ENCODE peak calls at places on chromosomes 16 and 17, in six cellular contexts. One of them, this sample, is unnamed.

GRCh38 chr16:16083421-16084156 is 134.2 kb downstream of the ABCC1 start:
- DNase-seq in uterus: no peak
- DNase-seq in pancreas: no peak
- DNase-seq in MM.1S: no peak
- DNase-seq in AG04450: no peak
- DNase-seq in NB4: peak; percentile 82
- DNase-seq in this sample: no peak

GRCh38 chr17:67156269-67157199 is 88.5 kb downstream of the HELZ start:
- DNase-seq in NB4: peak; percentile 55
- DNase-seq in AG04450: no peak
- DNase-seq in MM.1S: no peak
- DNase-seq in uterus: no peak
- DNase-seq in pancreas: no peak
- DNase-seq in this sample: no peak

GRCh38 chr16:27522173-27522707 is 27.5 kb downstream of the GTF3C1 start:
- DNase-seq in NB4: no peak
- DNase-seq in AG04450: no peak
- DNase-seq in MM.1S: no peak
- DNase-seq in pancreas: no peak
- DNase-seq in uterus: no peak
- DNase-seq in this sample: no peak

GRCh38 chr17:7466644-7467341 is 12.6 kb downstream of the ZBTB4 start:
- DNase-seq in MM.1S: no peak
- DNase-seq in NB4: no peak
- DNase-seq in AG04450: no peak
- DNase-seq in uterus: peak; percentile 86
- DNase-seq in pancreas: peak; percentile 67
- DNase-seq in this sample: no peak

GRCh38 chr16:21283521-21284289 is 5.6 kb upstream of the CRYM start:
- DNase-seq in AG04450: no peak
- DNase-seq in MM.1S: no peak
- DNase-seq in NB4: peak; percentile 16
- DNase-seq in uterus: peak; percentile 36
- DNase-seq in pancreas: peak; percentile 64
- DNase-seq in this sample: peak; percentile 35

GRCh38 chr17:68101992-68102758 is 66.6 kb downstream of the KPNA2 start:
- DNase-seq in NB4: peak; percentile 30
- DNase-seq in MM.1S: no peak
- DNase-seq in AG04450: no peak
- DNase-seq in uterus: no peak
- DNase-seq in pancreas: no peak
- DNase-seq in this sample: no peak

GRCh38 chr17:6443692-6444572 is at the start of gene PIMREG:
- DNase-seq in MM.1S: peak; percentile 96
- DNase-seq in AG04450: peak; percentile 68
- DNase-seq in pancreas: peak; percentile 95
- DNase-seq in NB4: peak; percentile 34
- DNase-seq in uterus: peak; percentile 83
- DNase-seq in this sample: peak; percentile 93

GRCh38 chr16:10876799-10877341 is at the start of gene CIITA:
- DNase-seq in MM.1S: peak; percentile 96
- DNase-seq in uterus: no peak
- DNase-seq in AG04450: peak; percentile 37
- DNase-seq in NB4: peak; percentile 90
- DNase-seq in pancreas: peak; percentile 68
- DNase-seq in this sample: peak; percentile 80

GRCh38 chr17:76998839-76999238 is 130.6 kb downstream of the MGAT5B start:
- DNase-seq in NB4: no peak
- DNase-seq in AG04450: no peak
- DNase-seq in pancreas: no peak
- DNase-seq in MM.1S: peak; percentile 28
- DNase-seq in uterus: no peak
- DNase-seq in this sample: no peak

GRCh38 chr16:28609631-28610594 is at the start of gene SULT1A1:
- DNase-seq in uterus: peak; percentile 31
- DNase-seq in pancreas: peak; percentile 96
- DNase-seq in MM.1S: no peak
- DNase-seq in NB4: no peak
- DNase-seq in AG04450: no peak
- DNase-seq in this sample: no peak

GRCh38 chr16:67428146-67428731 is 2.7 kb upstream of the HSD11B2 start:
- DNase-seq in MM.1S: peak; percentile 43
- DNase-seq in uterus: peak; percentile 83
- DNase-seq in pancreas: peak; percentile 91
- DNase-seq in AG04450: no peak
- DNase-seq in NB4: peak; percentile 74
- DNase-seq in this sample: no peak

GRCh38 chr17:82775033-82775823 is 23.4 kb downstream of the TBCD start:
- DNase-seq in MM.1S: no peak
- DNase-seq in pancreas: peak; percentile 88
- DNase-seq in uterus: peak; percentile 70
- DNase-seq in AG04450: no peak
- DNase-seq in NB4: peak; percentile 38
- DNase-seq in this sample: no peak

GRCh38 chr16:64638804-64639203 is 483.1 kb downstream of the CDH11 start:
- DNase-seq in AG04450: no peak
- DNase-seq in pancreas: no peak
- DNase-seq in NB4: no peak
- DNase-seq in uterus: no peak
- DNase-seq in MM.1S: no peak
- DNase-seq in this sample: no peak

GRCh38 chr16:77262971-77263370 is 63.8 kb downstream of the SYCE1L start:
- DNase-seq in pancreas: no peak
- DNase-seq in uterus: no peak
- DNase-seq in MM.1S: no peak
- DNase-seq in AG04450: no peak
- DNase-seq in NB4: no peak
- DNase-seq in this sample: no peak

GRCh38 chr16:53094013-53094630 is 39.3 kb downstream of the CHD9 start:
- DNase-seq in uterus: no peak
- DNase-seq in NB4: peak; percentile 97
- DNase-seq in MM.1S: peak; percentile 90
- DNase-seq in AG04450: no peak
- DNase-seq in pancreas: peak; percentile 66
- DNase-seq in this sample: peak; percentile 66

GRCh38 chr17:72562628-72563188 is 441.9 kb downstream of the SOX9 start:
- DNase-seq in NB4: no peak
- DNase-seq in uterus: no peak
- DNase-seq in AG04450: no peak
- DNase-seq in MM.1S: no peak
- DNase-seq in pancreas: no peak
- DNase-seq in this sample: no peak

GRCh38 chr16:65386707-65387106 is 264.8 kb upstream of the CDH11 start:
- DNase-seq in AG04450: no peak
- DNase-seq in MM.1S: no peak
- DNase-seq in NB4: no peak
- DNase-seq in pancreas: no peak
- DNase-seq in uterus: no peak
- DNase-seq in this sample: no peak

GRCh38 chr16:86945166-86945900 is 367.0 kb downstream of the FOXL1 start:
- DNase-seq in NB4: no peak
- DNase-seq in AG04450: no peak
- DNase-seq in MM.1S: no peak
- DNase-seq in uterus: no peak
- DNase-seq in pancreas: no peak
- DNase-seq in this sample: no peak

GRCh38 chr17:55238931-55239297 is 25.8 kb upstream of the HLF start:
- DNase-seq in uterus: no peak
- DNase-seq in NB4: no peak
- DNase-seq in AG04450: no peak
- DNase-seq in MM.1S: peak; percentile 53
- DNase-seq in pancreas: no peak
- DNase-seq in this sample: no peak

GRCh38 chr17:56909742-56910508 is 3.9 kb downstream of the TRIM25 start:
- DNase-seq in AG04450: no peak
- DNase-seq in pancreas: no peak
- DNase-seq in MM.1S: no peak
- DNase-seq in NB4: no peak
- DNase-seq in uterus: no peak
- DNase-seq in this sample: no peak

GRCh38 chr16:75402174-75402820 is 31.0 kb downstream of the CFDP1 start:
- DNase-seq in pancreas: no peak
- DNase-seq in uterus: no peak
- DNase-seq in NB4: no peak
- DNase-seq in MM.1S: no peak
- DNase-seq in AG04450: no peak
- DNase-seq in this sample: no peak

GRCh38 chr17:82089723-82090548 is 8.1 kb downstream of the FASN start:
- DNase-seq in NB4: peak; percentile 41
- DNase-seq in pancreas: peak; percentile 75
- DNase-seq in uterus: no peak
- DNase-seq in AG04450: no peak
- DNase-seq in MM.1S: no peak
- DNase-seq in this sample: no peak

GRCh38 chr17:42282478-42283080 is 5.7 kb upstream of the STAT5A start:
- DNase-seq in AG04450: no peak
- DNase-seq in uterus: no peak
- DNase-seq in NB4: no peak
- DNase-seq in pancreas: no peak
- DNase-seq in MM.1S: no peak
- DNase-seq in this sample: no peak

GRCh38 chr16:30115238-30115637 is 1.9 kb upstream of the GDPD3 start:
- DNase-seq in MM.1S: peak; percentile 97
- DNase-seq in uterus: no peak
- DNase-seq in pancreas: peak; percentile 58
- DNase-seq in AG04450: no peak
- DNase-seq in NB4: no peak
- DNase-seq in this sample: no peak

GRCh38 chr16:30113711-30114333 is 485 bp upstream of the GDPD3 start:
- DNase-seq in AG04450: no peak
- DNase-seq in NB4: no peak
- DNase-seq in pancreas: no peak
- DNase-seq in uterus: no peak
- DNase-seq in MM.1S: no peak
- DNase-seq in this sample: no peak

GRCh38 chr16:30112197-30113030 is 923 bp downstream of the GDPD3 start:
- DNase-seq in AG04450: no peak
- DNase-seq in NB4: peak; percentile 80
- DNase-seq in uterus: peak; percentile 69
- DNase-seq in pancreas: peak; percentile 56
- DNase-seq in MM.1S: peak; percentile 48
- DNase-seq in this sample: peak; percentile 56

GRCh38 chr16:30114411-30114810 is 1.1 kb upstream of the GDPD3 start:
- DNase-seq in MM.1S: no peak
- DNase-seq in AG04450: no peak
- DNase-seq in uterus: no peak
- DNase-seq in NB4: no peak
- DNase-seq in pancreas: no peak
- DNase-seq in this sample: no peak

GRCh38 chr16:30113031-30113710 is at the start of gene GDPD3:
- DNase-seq in MM.1S: no peak
- DNase-seq in pancreas: peak; percentile 78
- DNase-seq in NB4: no peak
- DNase-seq in uterus: no peak
- DNase-seq in AG04450: no peak
- DNase-seq in this sample: peak; percentile 31
- TF ChIP-seq CTCF in MM.1S: no peak
- TF ChIP-seq CTCF in pancreas: no peak
- TF ChIP-seq CTCF in NB4: no peak
- TF ChIP-seq CTCF in uterus: no peak
- TF ChIP-seq CTCF in AG04450: no peak
- TF ChIP-seq CTCF in this sample: no peak

GRCh38 chr17:40495140-40495539 is 6.3 kb downstream of the TNS4 start:
- DNase-seq in NB4: no peak
- DNase-seq in AG04450: no peak
- DNase-seq in MM.1S: no peak
- DNase-seq in pancreas: no peak
- DNase-seq in uterus: no peak
- DNase-seq in this sample: no peak
- H3K4me3 ChIP-seq in NB4: no peak overlapping the region
- H3K4me3 ChIP-seq in AG04450: no peak overlapping the region
- H3K4me3 ChIP-seq in MM.1S: no peak overlapping the region
- H3K4me3 ChIP-seq in pancreas: no peak overlapping the region
- H3K4me3 ChIP-seq in uterus: no peak overlapping the region
- H3K4me3 ChIP-seq in this sample: no peak overlapping the region

GRCh38 chr17:75268931-75269330 is 2.1 kb downstream of the MIF4GD start:
- DNase-seq in AG04450: no peak
- DNase-seq in NB4: peak; percentile 34
- DNase-seq in uterus: no peak
- DNase-seq in MM.1S: no peak
- DNase-seq in pancreas: no peak
- DNase-seq in this sample: no peak

GRCh38 chr17:75266315-75267145 is 4.5 kb downstream of the MIF4GD start:
- DNase-seq in AG04450: no peak
- DNase-seq in uterus: no peak
- DNase-seq in MM.1S: no peak
- DNase-seq in NB4: no peak
- DNase-seq in pancreas: no peak
- DNase-seq in this sample: no peak

GRCh38 chr17:75265614-75266314 is 4.1 kb downstream of the MRPS7 start:
- DNase-seq in NB4: no peak
- DNase-seq in MM.1S: no peak
- DNase-seq in pancreas: no peak
- DNase-seq in AG04450: no peak
- DNase-seq in uterus: no peak
- DNase-seq in this sample: no peak

GRCh38 chr17:75267146-75267402 is 4.0 kb downstream of the MIF4GD start:
- DNase-seq in AG04450: no peak
- DNase-seq in NB4: peak; percentile 92
- DNase-seq in uterus: no peak
- DNase-seq in MM.1S: no peak
- DNase-seq in pancreas: no peak
- DNase-seq in this sample: no peak

DNA sequence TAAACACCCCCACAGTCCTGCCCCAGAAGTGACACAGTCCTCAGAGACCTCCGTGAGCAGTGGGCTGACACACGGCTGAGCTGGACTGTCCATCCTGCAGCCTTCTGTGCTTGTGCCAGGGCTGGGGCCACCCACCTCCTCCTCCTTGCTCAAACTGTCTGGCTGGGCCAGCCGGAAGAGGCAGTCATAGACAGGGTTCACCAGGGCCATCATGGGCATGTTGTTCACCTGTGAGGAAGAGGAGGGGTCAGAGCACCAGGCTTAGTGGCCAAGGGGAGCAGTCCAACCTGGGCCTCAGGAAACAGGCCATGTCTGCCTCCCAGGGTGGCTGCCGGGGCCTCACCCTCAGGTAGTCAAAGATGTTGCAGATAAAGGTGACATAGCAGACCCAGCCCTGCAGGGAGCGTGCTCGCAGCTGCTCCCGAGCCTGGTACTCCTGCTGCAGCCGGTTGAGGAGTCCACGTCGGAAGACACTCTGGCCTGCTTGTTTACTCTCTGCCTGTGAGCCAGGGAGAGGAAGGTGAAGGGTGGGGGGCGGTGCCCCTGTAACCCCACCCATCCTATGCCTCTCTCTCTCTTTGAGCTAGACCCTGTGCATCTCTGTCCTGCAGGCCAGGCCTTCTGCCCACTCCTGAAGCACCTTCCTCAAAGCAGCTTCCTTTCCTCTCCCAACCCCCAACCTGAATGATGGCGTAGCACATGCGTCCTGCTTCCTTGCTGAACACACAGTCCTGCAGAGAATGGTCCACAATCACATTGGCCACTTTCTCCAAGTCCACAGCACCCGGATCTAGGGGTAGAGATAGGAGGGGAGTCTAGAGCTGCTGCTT is 3.4 kb downstream of the MIF4GD start:
- DNase-seq in uterus: no peak
- DNase-seq in MM.1S: no peak
- DNase-seq in AG04450: no peak
- DNase-seq in pancreas: no peak
- DNase-seq in NB4: peak; percentile 39
- DNase-seq in this sample: no peak
- TF ChIP-seq CTCF in uterus: no peak
- TF ChIP-seq CTCF in MM.1S: no peak
- TF ChIP-seq CTCF in AG04450: no peak
- TF ChIP-seq CTCF in pancreas: no peak
- TF ChIP-seq CTCF in NB4: no peak
- TF ChIP-seq CTCF in this sample: no peak

GRCh38 chr16:88855176-88855575 is 1.6 kb downstream of the GALNS start:
- DNase-seq in AG04450: no peak
- DNase-seq in MM.1S: no peak
- DNase-seq in NB4: no peak
- DNase-seq in uterus: no peak
- DNase-seq in pancreas: no peak
- DNase-seq in this sample: no peak
- H3K4me3 ChIP-seq in AG04450: no peak overlapping the region
- H3K4me3 ChIP-seq in MM.1S: no peak overlapping the region
- H3K4me3 ChIP-seq in NB4: no peak overlapping the region
- H3K4me3 ChIP-seq in uterus: no peak overlapping the region
- H3K4me3 ChIP-seq in pancreas: no peak overlapping the region
- H3K4me3 ChIP-seq in this sample: no peak overlapping the region

This sample was measured in GM06990.